ENCODE peak calls at places on chromosomes 4 and X, in six cellular contexts. V is heart left ventricle; W is tibial artery; L is CD8-positive, alpha-beta T cell; S is iPS DF 6.9; P is cardiac muscle cell. Z is an unnamed sample.
A peak's percentile ranks its signal among the peaks of the same experiment; 100 is the strongest.

GRCh38 chr4:100826808-100827548 is 309.2 kb upstream of the EMCN start:
- DNase-seq in S (no peak), P (no peak), L (no peak), W (no peak), V (no peak), Z (no peak)

GRCh38 chr4:78414116-78414515 is 137.5 kb upstream of the ANXA3 start:
- DNase-seq in S (no peak), P (peak; percentile 44), L (no peak), V (peak; percentile 15), W (no peak), Z (no peak)

GRCh38 chr4:8038702-8039251 is 99.1 kb upstream of the AFAP1 start:
- DNase-seq in L (no peak), V (no peak), S (no peak), P (no peak), W (no peak), Z (no peak)

GRCh38 chr4:148445071-148445902 is 3.1 kb upstream of the NR3C2 start:
- DNase-seq in V (peak; percentile 73), L (peak; percentile 75), P (no peak), W (peak; percentile 82), S (no peak), Z (peak; percentile 70)

GRCh38 chr4:72971572-72971971 is 97.9 kb downstream of the COX18 start:
- DNase-seq in S (no peak), L (no peak), P (peak; percentile 84), W (no peak), V (no peak), Z (no peak)

GRCh38 chr4:56731857-56732256 is 50.8 kb upstream of the HOPX start:
- DNase-seq in S (no peak), L (no peak), P (no peak), V (peak; percentile 17), W (peak; percentile 70), Z (no peak)

GRCh38 chrX:45157647-45158046 is 43.0 kb downstream of the DIPK2B start:
- DNase-seq in L (no peak), V (no peak), P (no peak), W (no peak), S (no peak), Z (no peak)

GRCh38 chr4:155342142-155342541 is 34.6 kb downstream of the MAP9 start:
- DNase-seq in L (no peak), W (no peak), P (peak; percentile 28), S (no peak), V (no peak), Z (no peak)

GRCh38 chr4:186946682-186947294 is 223.1 kb upstream of the FAT1 start:
- DNase-seq in V (no peak), P (peak; percentile 32), S (no peak), W (no peak), L (no peak), Z (no peak)

GRCh38 chrX:154378059-154378798 is 866 bp upstream of the EMD start:
- DNase-seq in P (peak; percentile 67), V (peak; percentile 55), W (peak; percentile 98), L (peak; percentile 39), S (peak; percentile 73), Z (no peak)

GRCh38 chrX:139194571-139195280 is 335.8 kb upstream of the F9 start:
- DNase-seq in V (peak; percentile 12), S (no peak), L (no peak), W (no peak), P (no peak), Z (no peak)

GRCh38 chr4:176970853-176971252 is 178.1 kb upstream of the VEGFC start:
- DNase-seq in L (no peak), P (no peak), S (no peak), W (no peak), V (no peak), Z (no peak)

GRCh38 chr4:99205104-99205979 is 13.7 kb downstream of the ADH6 start:
- DNase-seq in P (peak; percentile 89), L (no peak), V (no peak), W (peak; percentile 79), S (no peak), Z (no peak)

GRCh38 chrX:20267924-20268701 is 1.4 kb upstream of the RPS6KA3 start:
- DNase-seq in L (no peak), P (peak; percentile 63), S (no peak), V (peak; percentile 39), W (peak; percentile 80), Z (no peak)

GRCh38 chrX:9730752-9731151 is 34.9 kb downstream of the GPR143 start:
- DNase-seq in V (no peak), P (no peak), W (no peak), S (no peak), L (no peak), Z (no peak)

GRCh38 chr4:165991325-165992180 is 118.5 kb downstream of the TLL1 start:
- DNase-seq in S (no peak), W (no peak), V (no peak), P (peak; percentile 26), L (no peak), Z (no peak)

GRCh38 chr4:24765331-24765990 is 29.9 kb upstream of the SOD3 start:
- DNase-seq in S (no peak), L (no peak), V (no peak), P (no peak), W (no peak), Z (no peak)

GRCh38 chrX:131394384-131394783 is 105.3 kb upstream of the IGSF1 start:
- DNase-seq in W (no peak), V (no peak), S (no peak), P (no peak), L (no peak), Z (no peak)

GRCh38 chr4:109172301-109172700 is 130.2 kb downstream of the COL25A1 start:
- DNase-seq in W (no peak), S (no peak), V (no peak), L (no peak), P (no peak), Z (no peak)

GRCh38 chr4:120071192-120071795 is 4.6 kb upstream of the MAD2L1 start:
- DNase-seq in S (no peak), L (peak; percentile 37), W (no peak), V (no peak), P (peak; percentile 82), Z (peak; percentile 42)

GRCh38 chr4:16065066-16065465 is 18.8 kb downstream of the PROM1 start:
- DNase-seq in W (no peak), V (no peak), L (no peak), P (no peak), S (no peak), Z (no peak)

GRCh38 chr4:72457158-72457557 is 111.9 kb downstream of the ADAMTS3 start:
- DNase-seq in P (no peak), S (no peak), V (no peak), L (no peak), W (no peak), Z (no peak)

GRCh38 chrX:17376381-17377046 is 1.5 kb downstream of the NHS start:
- DNase-seq in L (no peak), V (no peak), S (no peak), P (no peak), W (peak; percentile 68), Z (no peak)

GRCh38 chrX:153926863-153927685 is 1.0 kb upstream of the ARHGAP4 start:
- DNase-seq in L (peak; percentile 76), P (peak; percentile 51), W (peak; percentile 74), S (no peak), V (peak; percentile 57), Z (peak; percentile 71)

GRCh38 chr4:80036949-80037348 is 36.1 kb downstream of the ANTXR2 start:
- DNase-seq in S (no peak), P (peak; percentile 97), L (no peak), W (no peak), V (no peak), Z (no peak)

GRCh38 chr4:110944501-110944900 is 321.6 kb upstream of the PITX2 start:
- DNase-seq in S (no peak), L (no peak), W (no peak), P (no peak), V (no peak), Z (no peak)

GRCh38 chrX:2928127-2928582 is 984 bp downstream of the ARSD start:
- DNase-seq in L (no peak), W (peak; percentile 67), V (peak; percentile 38), P (peak; percentile 80), S (no peak), Z (no peak)

GRCh38 chrX:68462653-68463052 is 29.4 kb upstream of the OPHN1 start:
- DNase-seq in W (no peak), L (peak; percentile 12), S (peak; percentile 22), V (no peak), P (peak; percentile 64), Z (no peak)

GRCh38 chrX:257681-258289 is 23.4 kb upstream of the PLCXD1 start:
- DNase-seq in W (no peak), P (no peak), L (no peak), S (no peak), V (peak; percentile 4), Z (no peak)
- H3K9me3 ChIP-seq in W (no peaks in the 10 kb centered on the region), P (no peaks in the 10 kb centered on the region), L (no peaks in the 10 kb centered on the region), S (no peaks in the 10 kb centered on the region), V (no peaks in the 10 kb centered on the region), Z (no peaks in the 10 kb centered on the region)

DNA sequence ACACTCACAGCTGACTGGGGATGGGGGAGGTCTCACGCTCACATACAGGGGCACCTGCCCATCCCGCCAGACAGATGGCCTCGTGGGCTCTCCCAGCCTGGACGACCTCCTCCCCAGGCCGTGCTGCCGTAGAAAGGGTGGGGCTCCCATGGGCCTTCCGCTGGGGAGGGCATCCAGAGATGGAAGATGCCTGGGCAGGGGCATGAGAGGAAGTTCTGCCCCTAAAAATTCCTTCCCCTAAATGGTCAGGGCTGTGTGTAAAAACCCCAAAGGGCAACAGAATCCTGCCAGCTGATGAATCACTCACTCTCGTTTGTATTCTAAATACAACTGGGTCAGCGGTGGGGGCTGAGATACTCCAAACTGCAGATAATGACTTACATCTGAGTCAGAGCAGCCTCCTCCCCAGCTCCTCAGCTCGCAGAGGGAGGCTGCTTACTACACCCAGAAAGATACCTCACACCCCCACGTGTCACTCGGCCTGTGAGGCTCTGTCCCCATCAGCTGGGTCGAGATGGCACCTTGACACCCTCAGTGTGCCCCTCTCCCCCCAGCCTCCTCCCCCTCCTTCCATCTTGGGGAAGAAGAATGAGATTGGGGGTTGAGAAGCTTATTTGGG is 10.1 kb downstream of the WDR1 start:
- DNase-seq in V (peak; percentile 64), P (peak; percentile 95), L (peak; percentile 79), S (no peak), W (peak; percentile 93), Z (peak; percentile 55)
- H3K4me1 ChIP-seq in V (peaks cover 97% of the 10 kb centered on the region), P (peaks cover 80% of the 10 kb centered on the region), L (peaks cover 97% of the 10 kb centered on the region), S (peaks cover 11% of the 10 kb centered on the region), W (peaks cover 100% of the 10 kb centered on the region), Z (peaks cover 81% of the 10 kb centered on the region)

GRCh38 chr4:19375405-19375804 is 876.3 kb upstream of the SLIT2 start:
- DNase-seq in P (no peak), S (no peak), V (no peak), W (no peak), L (no peak), Z (no peak)
- H3K9me3 ChIP-seq in P (no peaks in the 10 kb centered on the region), S (no peaks in the 10 kb centered on the region), V (no peaks in the 10 kb centered on the region), W (no peaks in the 10 kb centered on the region), L (no peaks in the 10 kb centered on the region), Z (no peaks in the 10 kb centered on the region)

GRCh38 chr4:139762715-139763114 is 97.1 kb downstream of the MGST2 start:
- DNase-seq in V (peak; percentile 59), W (no peak), L (no peak), P (peak; percentile 53), S (no peak), Z (no peak)

GRCh38 chr4:139763668-139764067 is 98.0 kb downstream of the MGST2 start:
- DNase-seq in L (no peak), P (no peak), V (peak; percentile 35), S (no peak), W (no peak), Z (no peak)

GRCh38 chr4:139763205-139763604 is 97.6 kb downstream of the MGST2 start:
- DNase-seq in W (no peak), P (no peak), V (no peak), L (no peak), S (no peak), Z (no peak)

GRCh38 chr4:139764686-139765085 is 99.1 kb downstream of the MGST2 start:
- DNase-seq in V (peak; percentile 30), S (no peak), L (no peak), P (no peak), W (no peak), Z (no peak)

GRCh38 chr4:139764192-139764591 is 98.6 kb downstream of the MGST2 start:
- DNase-seq in S (no peak), V (peak; percentile 63), P (no peak), L (no peak), W (no peak), Z (no peak)
- H3K4me1 ChIP-seq in S (peaks cover 1% of the 10 kb centered on the region), V (peaks cover 63% of the 10 kb centered on the region), P (peaks cover 49% of the 10 kb centered on the region), L (no peaks in the 10 kb centered on the region), W (peaks cover 40% of the 10 kb centered on the region), Z (no peaks in the 10 kb centered on the region)

Z was measured in effector memory CD4-positive, alpha-beta T cell.